ENCODE peak calls at places on chromosomes 11 and 22, in nine cellular contexts. O is fibroblast of lung, Q is progenitor cell of endocrine pancreas, D is omental fat pad, B is lower leg skin, P is upper lobe of right lung, H is RWPE1, G is cardiac fibroblast, Z is endothelial cell of umbilical vein. X is an unnamed sample.
A peak's percentile ranks its signal among the peaks of the same experiment; 100 is the strongest.

GRCh38 chr11:135062994-135063393 is 651.0 kb upstream of the B3GAT1 start:
- DNase-seq in O (no peak), Q (no peak), D (no peak), B (no peak), P (no peak), H (no peak), G (no peak), Z (no peak), X (no peak)

GRCh38 chr22:44842417-44842816 is 90.0 kb downstream of the ARHGAP8 start:
- DNase-seq in O (no peak), Q (no peak), D (no peak), B (no peak), P (no peak), H (no peak), G (no peak), Z (no peak), X (no peak)

GRCh38 chr11:134282121-134283045 is 6.2 kb downstream of the GLB1L3 start:
- DNase-seq in O (no peak), Q (no peak), D (no peak), B (peak; percentile 68), P (peak; percentile 81), H (no peak), G (peak; percentile 11), Z (no peak), X (no peak)

GRCh38 chr22:37927129-37927936 is 21.2 kb downstream of the MICALL1 start:
- DNase-seq in O (no peak), Q (no peak), D (no peak), B (no peak), P (no peak), H (no peak), G (no peak), Z (no peak), X (no peak)

GRCh38 chr11:60994450-60995135 is 23.1 kb downstream of the CD6 start:
- DNase-seq in O (no peak), Q (no peak), D (no peak), B (no peak), P (no peak), H (no peak), G (no peak), Z (no peak), X (no peak)

GRCh38 chr22:45638834-45639746 is 32.5 kb upstream of the ATXN10 start:
- DNase-seq in O (peak; percentile 55), Q (no peak), D (peak; percentile 48), B (peak; percentile 95), P (peak; percentile 84), H (peak; percentile 75), G (peak; percentile 66), Z (peak; percentile 26), X (peak; percentile 22)

GRCh38 chr11:115698243-115698642 is 194.0 kb upstream of the CADM1 start:
- DNase-seq in O (no peak), Q (no peak), D (no peak), B (no peak), P (no peak), H (no peak), G (no peak), Z (no peak), X (no peak)

GRCh38 chr11:74086242-74086884 is 77.5 kb upstream of the UCP3 start:
- DNase-seq in O (no peak), Q (no peak), D (no peak), B (no peak), P (no peak), H (no peak), G (no peak), Z (no peak), X (no peak)

GRCh38 chr22:48493733-48494132 is 1333.9 kb downstream of the BRD1 start:
- DNase-seq in O (no peak), Q (no peak), D (no peak), B (peak; percentile 56), P (peak; percentile 41), H (no peak), G (no peak), Z (no peak), X (no peak)

GRCh38 chr22:44728761-44729261 is 23.6 kb upstream of the ARHGAP8 start:
- DNase-seq in O (no peak), Q (no peak), D (no peak), B (no peak), P (no peak), H (no peak), G (no peak), Z (no peak), X (no peak)

GRCh38 chr11:20059587-20060021 is 100.7 kb downstream of the DBX1 start:
- DNase-seq in O (no peak), Q (no peak), D (no peak), B (no peak), P (no peak), H (no peak), G (peak; percentile 31), Z (no peak), X (no peak)

GRCh38 chr11:116910378-116910777 is 73.0 kb upstream of the APOA1 start:
- DNase-seq in O (peak; percentile 26), Q (no peak), D (no peak), B (no peak), P (no peak), H (no peak), G (peak; percentile 23), Z (no peak), X (peak; percentile 5)

GRCh38 chr11:122202951-122203456 is 87.0 kb upstream of the BLID start:
- DNase-seq in O (peak; percentile 81), Q (peak; percentile 61), D (peak; percentile 40), B (peak; percentile 95), P (peak; percentile 81), H (peak; percentile 81), G (peak; percentile 82), Z (no peak), X (peak; percentile 52)

GRCh38 chr11:36702330-36703054 is 104.5 kb upstream of the RAG2 start:
- DNase-seq in O (peak; percentile 77), Q (peak; percentile 14), D (no peak), B (no peak), P (no peak), H (peak; percentile 78), G (peak; percentile 73), Z (peak; percentile 62), X (peak; percentile 16)

GRCh38 chr11:68020575-68020974 is 9.9 kb upstream of the NDUFS8 start:
- DNase-seq in O (peak; percentile 34), Q (no peak), D (no peak), B (no peak), P (no peak), H (no peak), G (peak; percentile 53), Z (peak; percentile 28), X (no peak)
- TF ChIP-seq CTCF in O (peak; percentile 26), Q (no peak), D (no peak), B (no peak), P (peak; percentile 30), H (no peak), G (peak; percentile 62), Z (peak; percentile 28), X (peak; percentile 22)

GRCh38 chr22:17536269-17536668 is 27.0 kb upstream of the SLC25A18 start:
- DNase-seq in O (no peak), Q (no peak), D (no peak), B (peak; percentile 76), P (no peak), H (no peak), G (peak; percentile 38), Z (no peak), X (no peak)

GRCh38 chr22:17537155-17537554 is 26.1 kb upstream of the SLC25A18 start:
- DNase-seq in O (no peak), Q (no peak), D (no peak), B (no peak), P (no peak), H (no peak), G (no peak), Z (no peak), X (no peak)

GRCh38 chr22:17541476-17541875 is 21.8 kb upstream of the SLC25A18 start:
- DNase-seq in O (no peak), Q (no peak), D (no peak), B (no peak), P (no peak), H (no peak), G (no peak), Z (no peak), X (no peak)

GRCh38 chr22:17542452-17542851 is 20.8 kb upstream of the SLC25A18 start:
- DNase-seq in O (no peak), Q (no peak), D (no peak), B (peak; percentile 59), P (no peak), H (no peak), G (no peak), Z (no peak), X (no peak)

GRCh38 chr22:17540481-17540880 is 22.8 kb upstream of the SLC25A18 start:
- DNase-seq in O (no peak), Q (no peak), D (no peak), B (peak; percentile 54), P (no peak), H (no peak), G (no peak), Z (no peak), X (no peak)
- TF ChIP-seq CTCF in O (no peak), Q (no peak), D (no peak), B (no peak), P (peak; percentile 9), H (no peak), G (peak; percentile 13), Z (no peak), X (no peak)

DNA sequence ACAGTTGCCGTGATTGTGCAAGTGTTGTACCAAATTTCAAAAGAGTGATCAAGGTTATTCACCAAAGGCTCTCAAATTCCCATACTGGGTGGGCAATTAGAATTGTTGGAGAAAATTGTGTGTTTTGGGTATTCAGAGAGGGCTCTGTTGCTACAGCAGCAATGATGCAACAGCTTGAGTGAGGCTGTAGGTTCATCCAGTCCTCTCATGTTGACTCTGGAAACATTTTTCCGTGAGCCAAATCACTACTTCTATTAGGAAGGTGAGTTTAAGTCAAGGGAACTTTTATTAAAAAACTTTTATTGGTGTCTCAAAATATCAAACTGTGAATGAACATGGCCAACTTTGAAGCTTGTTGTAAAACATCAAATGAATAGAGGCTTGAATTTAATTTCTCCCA is 116.5 kb downstream of the CD44 start:
- DNase-seq in O (no peak), Q (no peak), D (no peak), B (no peak), P (no peak), H (no peak), G (no peak), Z (no peak), X (no peak)
- TF ChIP-seq CTCF in O (no peak), Q (no peak), D (no peak), B (no peak), P (no peak), H (no peak), G (no peak), Z (no peak), X (no peak)

DNA sequence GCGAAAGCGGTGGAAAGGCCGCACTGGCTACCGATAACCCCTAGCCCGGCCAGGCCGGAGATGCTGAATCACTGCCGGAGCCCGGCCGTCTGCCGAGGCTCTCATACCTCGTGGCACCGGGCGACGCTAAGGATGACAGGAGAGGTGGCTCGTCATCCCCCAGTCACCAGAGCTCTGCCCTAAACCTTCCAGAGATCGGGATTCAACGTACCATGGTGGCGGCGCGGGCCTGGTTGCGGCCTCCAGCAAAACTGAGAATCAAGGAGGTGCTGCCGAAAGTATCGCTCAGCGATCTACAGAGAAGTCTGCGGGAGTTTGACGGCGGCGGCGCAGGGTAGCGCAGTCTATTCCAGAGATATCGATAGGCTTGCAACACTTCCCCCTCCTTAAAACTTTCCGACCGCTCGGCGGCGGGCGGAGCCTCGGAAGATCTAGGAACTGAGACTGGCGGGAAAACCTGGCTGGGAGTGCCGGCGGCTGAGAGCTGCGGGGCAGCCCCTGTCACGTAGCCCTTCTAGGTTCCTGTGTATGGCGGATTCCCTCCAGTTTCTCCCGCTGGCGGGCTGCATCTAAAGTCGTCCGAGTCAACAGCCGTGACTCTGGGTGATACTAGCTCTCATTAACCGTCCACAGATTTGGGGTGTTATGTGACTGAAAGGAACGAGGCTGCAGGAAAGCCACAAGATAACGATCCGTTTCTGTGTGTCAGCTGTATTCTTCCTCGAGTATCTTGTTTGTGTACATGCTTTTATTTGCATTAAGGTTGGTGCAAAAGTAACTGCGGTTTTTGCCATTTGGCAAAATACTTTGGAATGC is at the start of gene PSMA1:
- DNase-seq in O (peak; percentile 96), Q (peak; percentile 85), D (peak; percentile 79), B (peak; percentile 99), P (peak; percentile 98), H (peak; percentile 92), G (peak; percentile 96), Z (peak; percentile 98), X (peak; percentile 83)
- TF ChIP-seq CTCF in O (peak; percentile 20), Q (peak; percentile 27), D (no peak), B (no peak), P (peak; percentile 46), H (no peak), G (no peak), Z (no peak), X (no peak)

X was measured in AG09319.